ENCODE peak calls at places on chromosomes 1 and 21, in four cellular contexts. S is amniotic stem cell, I is HEK293T, J is cardiac fibroblast. U is an unnamed sample.

GRCh38 chr1:33397125-33397506 is 33.8 kb downstream of the PHC2 start:
- DNase-seq in S (no peak), I (no peak), J (no peak), U (no peak)

GRCh38 chr1:148355976-148356375 is 127.1 kb downstream of the PPIAL4G start:
- DNase-seq in S (no peak), I (no peak), J (peak), U (no peak)

GRCh38 chr1:29271724-29272123 is 35.4 kb downstream of the PTPRU start:
- DNase-seq in S (no peak), I (no peak), J (peak), U (peak)

GRCh38 chr21:37208056-37208705 is 59.0 kb downstream of the VPS26C start:
- DNase-seq in S (no peak), I (no peak), J (no peak), U (no peak)

GRCh38 chr1:27299385-27300252 is 22.3 kb upstream of the TMEM222 start:
- DNase-seq in S (peak), I (no peak), J (peak), U (peak)

GRCh38 chr1:109218516-109218915 is 4.8 kb downstream of the SARS1 start:
- DNase-seq in S (no peak), I (no peak), J (no peak), U (no peak)

GRCh38 chr1:48203287-48203900 is 19.1 kb upstream of the SLC5A9 start:
- DNase-seq in S (peak), I (peak), J (peak), U (peak)

GRCh38 chr1:44723064-44723463 is 7.9 kb downstream of the RNU5D-1 start:
- DNase-seq in S (no peak), I (no peak), J (no peak), U (no peak)

GRCh38 chr1:207497951-207498350 is 2.0 kb downstream of the CR1 start:
- DNase-seq in S (no peak), I (no peak), J (no peak), U (no peak)

GRCh38 chr1:26148887-26149286 is 10.0 kb upstream of the FAM110D start:
- DNase-seq in S (no peak), I (peak), J (no peak), U (no peak)

GRCh38 chr1:22750671-22751016 is 40.0 kb downstream of the EPHB2 start:
- DNase-seq in S (no peak), I (no peak), J (no peak), U (no peak)

GRCh38 chr1:116268211-116268610 is 104.8 kb upstream of the ATP1A1 start:
- DNase-seq in S (no peak), I (no peak), J (peak), U (peak)